ENCODE peak calls at places on chromosomes 2 and 18, in seven cellular contexts. One of them, this sample, is unnamed.
A peak's percentile ranks its signal among the peaks of the same experiment; 100 is the strongest.

GRCh38 chr2:24831216-24831615 is 38.0 kb downstream of the CENPO start:
- DNase-seq in ascending aorta: no peak
- DNase-seq in astrocyte: no peak
- DNase-seq in left ventricle myocardium inferior: no peak
- DNase-seq in psoas muscle: peak; percentile 28
- DNase-seq in fibroblast of lung: no peak
- DNase-seq in heart right ventricle: no peak
- DNase-seq in this sample: no peak

GRCh38 chr2:1755436-1756191 is 11.3 kb upstream of the PXDN start:
- DNase-seq in ascending aorta: no peak
- DNase-seq in astrocyte: peak; percentile 94
- DNase-seq in left ventricle myocardium inferior: no peak
- DNase-seq in psoas muscle: no peak
- DNase-seq in fibroblast of lung: peak; percentile 97
- DNase-seq in heart right ventricle: no peak
- DNase-seq in this sample: no peak

GRCh38 chr2:219402665-219403515 is 15.2 kb upstream of the DNPEP start:
- DNase-seq in ascending aorta: no peak
- DNase-seq in astrocyte: peak; percentile 64
- DNase-seq in left ventricle myocardium inferior: no peak
- DNase-seq in psoas muscle: peak; percentile 81
- DNase-seq in fibroblast of lung: peak; percentile 87
- DNase-seq in heart right ventricle: peak; percentile 75
- DNase-seq in this sample: no peak

GRCh38 chr2:161104054-161104553 is 56.1 kb upstream of the TANK start:
- DNase-seq in ascending aorta: no peak
- DNase-seq in astrocyte: no peak
- DNase-seq in left ventricle myocardium inferior: no peak
- DNase-seq in psoas muscle: no peak
- DNase-seq in fibroblast of lung: no peak
- DNase-seq in heart right ventricle: no peak
- DNase-seq in this sample: no peak

GRCh38 chr18:9711361-9712129 is 3.4 kb downstream of the RAB31 start:
- DNase-seq in ascending aorta: no peak
- DNase-seq in astrocyte: no peak
- DNase-seq in left ventricle myocardium inferior: no peak
- DNase-seq in psoas muscle: no peak
- DNase-seq in fibroblast of lung: no peak
- DNase-seq in heart right ventricle: no peak
- DNase-seq in this sample: no peak

GRCh38 chr18:41206341-41206740 is 748.7 kb upstream of the PIK3C3 start:
- DNase-seq in ascending aorta: no peak
- DNase-seq in astrocyte: no peak
- DNase-seq in left ventricle myocardium inferior: no peak
- DNase-seq in psoas muscle: no peak
- DNase-seq in fibroblast of lung: no peak
- DNase-seq in heart right ventricle: no peak
- DNase-seq in this sample: no peak

GRCh38 chr2:181738074-181738473 is 57.8 kb upstream of the NEUROD1 start:
- DNase-seq in ascending aorta: no peak
- DNase-seq in astrocyte: no peak
- DNase-seq in left ventricle myocardium inferior: no peak
- DNase-seq in psoas muscle: no peak
- DNase-seq in fibroblast of lung: no peak
- DNase-seq in heart right ventricle: no peak
- DNase-seq in this sample: no peak

GRCh38 chr2:111120253-111121027 is at the start of gene BCL2L11:
- DNase-seq in ascending aorta: peak; percentile 61
- DNase-seq in astrocyte: peak; percentile 76
- DNase-seq in left ventricle myocardium inferior: peak; percentile 93
- DNase-seq in psoas muscle: peak; percentile 96
- DNase-seq in fibroblast of lung: peak; percentile 92
- DNase-seq in heart right ventricle: peak; percentile 90
- DNase-seq in this sample: peak; percentile 44

GRCh38 chr2:133039531-133039930 is 369.5 kb upstream of the LYPD1 start:
- DNase-seq in ascending aorta: no peak
- DNase-seq in astrocyte: peak; percentile 50
- DNase-seq in left ventricle myocardium inferior: no peak
- DNase-seq in psoas muscle: no peak
- DNase-seq in fibroblast of lung: no peak
- DNase-seq in heart right ventricle: no peak
- DNase-seq in this sample: no peak

GRCh38 chr18:24560511-24560981 is 100.1 kb downstream of the HRH4 start:
- DNase-seq in ascending aorta: no peak
- DNase-seq in astrocyte: peak; percentile 27
- DNase-seq in left ventricle myocardium inferior: no peak
- DNase-seq in psoas muscle: no peak
- DNase-seq in fibroblast of lung: no peak
- DNase-seq in heart right ventricle: no peak
- DNase-seq in this sample: peak; percentile 26

GRCh38 chr2:170365686-170366085 is 187.7 kb downstream of the MYO3B start:
- DNase-seq in ascending aorta: no peak
- DNase-seq in astrocyte: no peak
- DNase-seq in left ventricle myocardium inferior: no peak
- DNase-seq in psoas muscle: no peak
- DNase-seq in fibroblast of lung: no peak
- DNase-seq in heart right ventricle: no peak
- DNase-seq in this sample: no peak

GRCh38 chr2:173657996-173658717 is 303.5 kb downstream of the CDCA7 start:
- DNase-seq in ascending aorta: no peak
- DNase-seq in astrocyte: peak; percentile 93
- DNase-seq in left ventricle myocardium inferior: no peak
- DNase-seq in psoas muscle: no peak
- DNase-seq in fibroblast of lung: peak; percentile 95
- DNase-seq in heart right ventricle: no peak
- DNase-seq in this sample: no peak

GRCh38 chr2:100905132-100905805 is 85.3 kb downstream of the NPAS2 start:
- DNase-seq in ascending aorta: no peak
- DNase-seq in astrocyte: no peak
- DNase-seq in left ventricle myocardium inferior: no peak
- DNase-seq in psoas muscle: no peak
- DNase-seq in fibroblast of lung: no peak
- DNase-seq in heart right ventricle: no peak
- DNase-seq in this sample: no peak

GRCh38 chr2:99420031-99420430 is 69.8 kb downstream of the REV1 start:
- DNase-seq in ascending aorta: no peak
- DNase-seq in astrocyte: peak; percentile 34
- DNase-seq in left ventricle myocardium inferior: no peak
- DNase-seq in psoas muscle: no peak
- DNase-seq in fibroblast of lung: no peak
- DNase-seq in heart right ventricle: no peak
- DNase-seq in this sample: no peak

GRCh38 chr2:71691747-71692455 is 238.5 kb downstream of the DYSF start:
- DNase-seq in ascending aorta: no peak
- DNase-seq in astrocyte: no peak
- DNase-seq in left ventricle myocardium inferior: no peak
- DNase-seq in psoas muscle: peak; percentile 89
- DNase-seq in fibroblast of lung: no peak
- DNase-seq in heart right ventricle: no peak
- DNase-seq in this sample: no peak

GRCh38 chr2:233288663-233289062 is 19.0 kb upstream of the SAG start:
- DNase-seq in ascending aorta: no peak
- DNase-seq in astrocyte: no peak
- DNase-seq in left ventricle myocardium inferior: no peak
- DNase-seq in psoas muscle: no peak
- DNase-seq in fibroblast of lung: no peak
- DNase-seq in heart right ventricle: no peak
- DNase-seq in this sample: no peak

GRCh38 chr2:179233626-179234430 is 30.8 kb downstream of the SESTD1 start:
- DNase-seq in ascending aorta: no peak
- DNase-seq in astrocyte: no peak
- DNase-seq in left ventricle myocardium inferior: no peak
- DNase-seq in psoas muscle: no peak
- DNase-seq in fibroblast of lung: no peak
- DNase-seq in heart right ventricle: no peak
- DNase-seq in this sample: no peak

GRCh38 chr2:186603208-186603765 is 13.4 kb downstream of the ITGAV start:
- DNase-seq in ascending aorta: no peak
- DNase-seq in astrocyte: no peak
- DNase-seq in left ventricle myocardium inferior: no peak
- DNase-seq in psoas muscle: no peak
- DNase-seq in fibroblast of lung: peak; percentile 37
- DNase-seq in heart right ventricle: no peak
- DNase-seq in this sample: no peak

GRCh38 chr2:118668431-118669424 is 178.7 kb downstream of the EN1 start:
- DNase-seq in ascending aorta: no peak
- DNase-seq in astrocyte: peak; percentile 99
- DNase-seq in left ventricle myocardium inferior: no peak
- DNase-seq in psoas muscle: no peak
- DNase-seq in fibroblast of lung: peak; percentile 88
- DNase-seq in heart right ventricle: no peak
- DNase-seq in this sample: peak; percentile 23

GRCh38 chr18:66317243-66318090 is 286.4 kb downstream of the CDH19 start:
- DNase-seq in ascending aorta: no peak
- DNase-seq in astrocyte: no peak
- DNase-seq in left ventricle myocardium inferior: no peak
- DNase-seq in psoas muscle: no peak
- DNase-seq in fibroblast of lung: no peak
- DNase-seq in heart right ventricle: no peak
- DNase-seq in this sample: no peak

GRCh38 chr2:231190531-231191197 is 7.8 kb upstream of the ARMC9 start:
- DNase-seq in ascending aorta: peak; percentile 51
- DNase-seq in astrocyte: peak; percentile 43
- DNase-seq in left ventricle myocardium inferior: peak; percentile 75
- DNase-seq in psoas muscle: peak; percentile 78
- DNase-seq in fibroblast of lung: peak; percentile 48
- DNase-seq in heart right ventricle: peak; percentile 76
- DNase-seq in this sample: no peak

GRCh38 chr2:54106631-54107454 is 8.6 kb upstream of the ACYP2 start:
- DNase-seq in ascending aorta: no peak
- DNase-seq in astrocyte: peak; percentile 25
- DNase-seq in left ventricle myocardium inferior: no peak
- DNase-seq in psoas muscle: no peak
- DNase-seq in fibroblast of lung: peak; percentile 69
- DNase-seq in heart right ventricle: peak; percentile 36
- DNase-seq in this sample: no peak

GRCh38 chr18:63363951-63364350 is 3.1 kb downstream of the KDSR start:
- DNase-seq in ascending aorta: no peak
- DNase-seq in astrocyte: no peak
- DNase-seq in left ventricle myocardium inferior: no peak
- DNase-seq in psoas muscle: no peak
- DNase-seq in fibroblast of lung: no peak
- DNase-seq in heart right ventricle: no peak
- DNase-seq in this sample: no peak

GRCh38 chr2:196249171-196249570 is 77.8 kb upstream of the STK17B start:
- DNase-seq in ascending aorta: no peak
- DNase-seq in astrocyte: peak; percentile 80
- DNase-seq in left ventricle myocardium inferior: no peak
- DNase-seq in psoas muscle: no peak
- DNase-seq in fibroblast of lung: peak; percentile 70
- DNase-seq in heart right ventricle: no peak
- DNase-seq in this sample: no peak

GRCh38 chr2:204357175-204357695 is 188.0 kb upstream of the PARD3B start:
- DNase-seq in ascending aorta: no peak
- DNase-seq in astrocyte: no peak
- DNase-seq in left ventricle myocardium inferior: no peak
- DNase-seq in psoas muscle: no peak
- DNase-seq in fibroblast of lung: no peak
- DNase-seq in heart right ventricle: no peak
- DNase-seq in this sample: no peak

DNA sequence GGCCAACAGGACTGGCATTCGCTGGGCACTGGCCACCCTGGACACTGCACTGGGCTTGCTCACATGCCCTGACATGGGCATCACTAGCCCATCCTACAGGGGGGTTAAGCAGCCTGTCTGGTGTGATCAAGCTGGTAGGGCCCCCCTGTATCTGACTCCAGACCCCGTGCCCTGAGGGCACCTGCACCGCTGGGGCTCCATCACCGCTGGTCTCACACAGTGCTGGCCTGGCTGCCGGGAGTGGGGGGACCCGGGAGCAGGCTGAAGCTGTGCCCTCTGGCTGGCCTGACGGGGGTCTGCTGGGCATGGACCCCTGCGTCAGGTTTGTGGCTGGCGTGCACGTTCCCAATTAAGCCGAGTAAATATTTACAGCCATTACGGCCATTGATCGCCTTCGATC is 32.3 kb downstream of the KCNIP3 start:
- DNase-seq in ascending aorta: no peak
- DNase-seq in astrocyte: no peak
- DNase-seq in left ventricle myocardium inferior: no peak
- DNase-seq in psoas muscle: no peak
- DNase-seq in fibroblast of lung: no peak
- DNase-seq in heart right ventricle: no peak
- DNase-seq in this sample: no peak
- H3K27ac ChIP-seq in ascending aorta: no peak overlapping the region
- H3K27ac ChIP-seq in astrocyte: no peak overlapping the region
- H3K27ac ChIP-seq in left ventricle myocardium inferior: no peak overlapping the region
- H3K27ac ChIP-seq in psoas muscle: no peak overlapping the region
- H3K27ac ChIP-seq in fibroblast of lung: no peak overlapping the region
- H3K27ac ChIP-seq in heart right ventricle: no peak overlapping the region
- H3K27ac ChIP-seq in this sample: no peak overlapping the region

DNA sequence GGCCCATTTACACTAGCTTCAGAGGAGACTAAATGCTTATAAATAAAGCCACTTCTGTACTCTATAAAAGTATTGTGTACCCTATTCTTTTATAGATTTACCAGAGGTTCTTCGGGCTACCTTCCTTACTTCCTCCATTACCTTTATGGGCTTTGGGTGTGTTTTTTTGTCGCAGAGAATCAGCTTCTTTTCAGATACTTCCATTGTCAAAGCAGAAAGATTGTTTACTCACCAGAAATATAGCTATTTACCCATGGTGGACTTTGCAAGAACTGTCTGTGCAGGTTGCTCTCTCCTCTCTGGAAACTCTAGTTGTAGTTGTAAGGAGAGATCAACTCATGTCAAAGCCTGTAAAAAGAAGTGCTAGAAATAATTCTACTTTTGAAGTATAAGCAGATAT is 14.8 kb downstream of the CCDC121 start:
- DNase-seq in ascending aorta: no peak
- DNase-seq in astrocyte: no peak
- DNase-seq in left ventricle myocardium inferior: no peak
- DNase-seq in psoas muscle: no peak
- DNase-seq in fibroblast of lung: no peak
- DNase-seq in heart right ventricle: no peak
- DNase-seq in this sample: no peak
- H3K36me3 ChIP-seq in ascending aorta: peaks cover 39% of the 10 kb centered on the region
- H3K36me3 ChIP-seq in astrocyte: peaks cover 40% of the 10 kb centered on the region
- H3K36me3 ChIP-seq in left ventricle myocardium inferior: peaks cover 74% of the 10 kb centered on the region
- H3K36me3 ChIP-seq in psoas muscle: peaks cover 64% of the 10 kb centered on the region
- H3K36me3 ChIP-seq in fibroblast of lung: peaks cover 8% of the 10 kb centered on the region
- H3K36me3 ChIP-seq in heart right ventricle: peaks cover 48% of the 10 kb centered on the region
- H3K36me3 ChIP-seq in this sample: peaks cover 19% of the 10 kb centered on the region

DNA sequence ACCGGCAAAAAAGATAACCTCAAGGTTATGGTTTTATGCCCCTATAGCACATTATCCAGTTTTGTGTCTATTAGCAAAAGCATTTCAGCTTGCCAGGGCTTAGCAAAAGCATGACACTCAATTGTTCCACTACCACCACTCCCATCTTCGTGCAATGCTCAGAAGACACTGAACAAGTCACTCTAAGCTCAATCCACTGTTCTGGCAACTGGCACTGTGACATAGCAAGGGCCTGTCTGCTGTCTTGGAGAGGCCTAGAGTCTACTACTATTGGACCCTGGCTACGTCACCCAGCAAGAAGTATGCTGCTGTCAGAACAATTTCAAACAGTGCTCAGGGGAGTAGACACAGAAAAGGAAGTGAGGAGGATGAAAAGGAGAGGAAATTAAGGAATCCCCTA is 103.5 kb upstream of the PPP1CB start:
- DNase-seq in ascending aorta: no peak
- DNase-seq in astrocyte: no peak
- DNase-seq in left ventricle myocardium inferior: no peak
- DNase-seq in psoas muscle: no peak
- DNase-seq in fibroblast of lung: no peak
- DNase-seq in heart right ventricle: no peak
- DNase-seq in this sample: no peak
- H3K27ac ChIP-seq in ascending aorta: peak overlapping the region; percentile 91
- H3K27ac ChIP-seq in astrocyte: no peak overlapping the region
- H3K27ac ChIP-seq in left ventricle myocardium inferior: peak overlapping the region; percentile 38
- H3K27ac ChIP-seq in psoas muscle: no peak overlapping the region
- H3K27ac ChIP-seq in fibroblast of lung: no peak overlapping the region
- H3K27ac ChIP-seq in heart right ventricle: peak overlapping the region; percentile 41
- H3K27ac ChIP-seq in this sample: no peak overlapping the region

GRCh38 chr2:69416147-69416546 is 21.1 kb downstream of the NFU1 start:
- DNase-seq in ascending aorta: no peak
- DNase-seq in astrocyte: no peak
- DNase-seq in left ventricle myocardium inferior: no peak
- DNase-seq in psoas muscle: no peak
- DNase-seq in fibroblast of lung: no peak
- DNase-seq in heart right ventricle: no peak
- DNase-seq in this sample: no peak
- H3K36me3 ChIP-seq in ascending aorta: peaks cover 39% of the 10 kb centered on the region
- H3K36me3 ChIP-seq in astrocyte: peaks cover 8% of the 10 kb centered on the region
- H3K36me3 ChIP-seq in left ventricle myocardium inferior: peaks cover 98% of the 10 kb centered on the region
- H3K36me3 ChIP-seq in psoas muscle: peaks cover 99% of the 10 kb centered on the region
- H3K36me3 ChIP-seq in fibroblast of lung: no peaks in the 10 kb centered on the region
- H3K36me3 ChIP-seq in heart right ventricle: peaks cover 52% of the 10 kb centered on the region
- H3K36me3 ChIP-seq in this sample: peaks cover 2% of the 10 kb centered on the region